ENCODE peak calls at places on chromosomes 13 and 19, in eight cellular contexts. L, O, Q, B, A, Y, N and U are unnamed samples.

GRCh38 chr19:2171349-2172145 is 7.8 kb downstream of the DOT1L start:
- DNase-seq in L (peak), A (no peak), O (peak), B (no peak), N (peak), Y (peak), Q (peak), U (no peak)

GRCh38 chr19:18304496-18305312 is 18.2 kb downstream of the LSM4 start:
- DNase-seq in Q (peak), N (peak), O (no peak), A (no peak), Y (peak), L (peak), B (no peak), U (peak)

GRCh38 chr13:50561774-50562173 is 281.7 kb downstream of the DLEU7 start:
- DNase-seq in A (no peak), Y (no peak), N (no peak), Q (no peak), O (no peak), L (no peak), B (no peak), U (no peak)

GRCh38 chr13:42561752-42562467 is 12.0 kb upstream of the TNFSF11 start:
- DNase-seq in Q (no peak), B (no peak), O (no peak), N (no peak), L (no peak), A (no peak), Y (no peak), U (no peak)

GRCh38 chr19:50512112-50512998 is 1.4 kb downstream of the ASPDH start:
- DNase-seq in A (no peak), N (no peak), Q (no peak), B (no peak), L (no peak), O (no peak), Y (peak), U (no peak)

GRCh38 chr19:3457531-3458228 is 22.6 kb downstream of the SMIM24 start:
- DNase-seq in B (no peak), N (no peak), Q (no peak), L (no peak), A (no peak), O (no peak), Y (no peak), U (no peak)

GRCh38 chr19:10820173-10820572 is 15.8 kb downstream of the TMED1 start:
- DNase-seq in B (no peak), N (no peak), L (no peak), Y (no peak), O (no peak), Q (no peak), A (no peak), U (no peak)

GRCh38 chr19:41597600-41598041 is 21.7 kb downstream of the CEACAM21 start:
- DNase-seq in B (peak), N (peak), L (peak), A (peak), Q (peak), Y (no peak), O (peak), U (peak)

GRCh38 chr19:10643968-10644290 is 10.2 kb upstream of the ILF3 start:
- DNase-seq in N (no peak), L (no peak), B (no peak), Y (no peak), A (no peak), O (no peak), Q (no peak), U (no peak)

GRCh38 chr13:70108276-70108845 is at the start of gene KLHL1:
- DNase-seq in Q (no peak), B (no peak), N (no peak), O (no peak), L (no peak), A (no peak), Y (no peak), U (no peak)

GRCh38 chr19:47398707-47399106 is 20.6 kb downstream of the MEIS3 start:
- DNase-seq in A (no peak), N (no peak), O (no peak), B (no peak), Y (no peak), L (no peak), Q (no peak), U (no peak)

GRCh38 chr13:84430015-84430414 is 547.7 kb upstream of the SLITRK1 start:
- DNase-seq in B (peak), Q (no peak), N (no peak), L (peak), A (no peak), Y (no peak), O (no peak), U (peak)